ENCODE peak calls at places on chromosome 18, in seven cellular contexts. P is astrocyte, G is thyroid gland, F is H7, N is mucosa of descending colon, U is psoas muscle, S is BE2C. X is an unnamed sample.

GRCh38 chr18:76621782-76622495 is 126.9 kb upstream of the ZNF516 start:
- DNase-seq in P (peak; percentile 68), G (peak; percentile 33), F (no peak), N (no peak), U (no peak), S (no peak), X (peak; percentile 44)

GRCh38 chr18:62950246-62950645 is 234.9 kb downstream of the PHLPP1 start:
- DNase-seq in P (no peak), G (no peak), F (no peak), N (no peak), U (no peak), S (no peak), X (no peak)

GRCh38 chr18:58287626-58288289 is 243.7 kb downstream of the NEDD4L start:
- DNase-seq in P (no peak), G (no peak), F (no peak), N (peak; percentile 65), U (no peak), S (no peak), X (no peak)

GRCh38 chr18:27713037-27713726 is 463.7 kb downstream of the CDH2 start:
- DNase-seq in P (no peak), G (no peak), F (no peak), N (no peak), U (no peak), S (no peak), X (peak; percentile 35)

GRCh38 chr18:75204262-75204977 is 4.5 kb downstream of the PTGR3 start:
- DNase-seq in P (peak; percentile 20), G (peak; percentile 62), F (peak; percentile 89), N (peak; percentile 59), U (peak; percentile 67), S (no peak), X (peak; percentile 59)

GRCh38 chr18:61854578-61854977 is 38.2 kb downstream of the RNF152 start:
- DNase-seq in P (peak; percentile 78), G (peak; percentile 35), F (no peak), N (no peak), U (no peak), S (no peak), X (peak; percentile 25)

GRCh38 chr18:32351014-32351413 is 119.7 kb downstream of the GAREM1 start:
- DNase-seq in P (peak; percentile 69), G (no peak), F (no peak), N (no peak), U (no peak), S (no peak), X (no peak)

GRCh38 chr18:50374170-50374752 is 585 bp upstream of the SKA1 start:
- DNase-seq in P (no peak), G (no peak), F (no peak), N (no peak), U (no peak), S (no peak), X (no peak)

GRCh38 chr18:9048808-9049494 is 53.5 kb upstream of the NDUFV2 start:
- DNase-seq in P (peak; percentile 29), G (no peak), F (no peak), N (no peak), U (no peak), S (no peak), X (no peak)

GRCh38 chr18:55318864-55319516 is 269.0 kb downstream of the TCF4 start:
- DNase-seq in P (peak; percentile 66), G (no peak), F (no peak), N (no peak), U (no peak), S (no peak), X (peak; percentile 73)

GRCh38 chr18:55833543-55833942 is 245.6 kb upstream of the TCF4 start:
- DNase-seq in P (peak; percentile 99), G (no peak), F (no peak), N (no peak), U (no peak), S (no peak), X (peak; percentile 93)

GRCh38 chr18:50429207-50429948 is 54.5 kb downstream of the SKA1 start:
- DNase-seq in P (no peak), G (no peak), F (peak; percentile 53), N (no peak), U (no peak), S (no peak), X (peak; percentile 76)

GRCh38 chr18:9055185-9055584 is 47.3 kb upstream of the NDUFV2 start:
- DNase-seq in P (peak; percentile 90), G (no peak), F (no peak), N (no peak), U (no peak), S (no peak), X (peak; percentile 87)

GRCh38 chr18:67302043-67302442 is 214.5 kb downstream of the DSEL start:
- DNase-seq in P (peak; percentile 28), G (no peak), F (no peak), N (no peak), U (no peak), S (no peak), X (peak; percentile 60)

GRCh38 chr18:77422974-77423373 is 173.3 kb downstream of the GALR1 start:
- DNase-seq in P (no peak), G (no peak), F (no peak), N (no peak), U (no peak), S (no peak), X (no peak)

GRCh38 chr18:21897811-21898210 is 157.2 kb downstream of the MIB1 start:
- DNase-seq in P (no peak), G (peak; percentile 19), F (peak; percentile 70), N (no peak), U (no peak), S (peak; percentile 32), X (peak; percentile 79)

GRCh38 chr18:61595615-61596014 is 262.4 kb downstream of the CDH20 start:
- DNase-seq in P (peak; percentile 85), G (no peak), F (no peak), N (no peak), U (no peak), S (no peak), X (no peak)

GRCh38 chr18:8948471-8949149 is 153.9 kb upstream of the NDUFV2 start:
- DNase-seq in P (peak; percentile 96), G (no peak), F (no peak), N (no peak), U (no peak), S (no peak), X (peak; percentile 75)

GRCh38 chr18:79512461-79513380 is 117.0 kb downstream of the NFATC1 start:
- DNase-seq in P (no peak), G (no peak), F (peak; percentile 69), N (peak; percentile 41), U (peak; percentile 55), S (no peak), X (no peak)

GRCh38 chr18:77250926-77251729 is 1.5 kb downstream of the GALR1 start:
- DNase-seq in P (no peak), G (no peak), F (peak; percentile 80), N (no peak), U (no peak), S (peak; percentile 12), X (no peak)

GRCh38 chr18:79576686-79577351 is 102.8 kb upstream of the CTDP1 start:
- DNase-seq in P (peak; percentile 67), G (peak; percentile 94), F (no peak), N (peak; percentile 62), U (peak; percentile 65), S (no peak), X (no peak)

GRCh38 chr18:48945953-48946217 is 4.9 kb downstream of the SMAD7 start:
- DNase-seq in P (no peak), G (no peak), F (no peak), N (no peak), U (no peak), S (no peak), X (no peak)

GRCh38 chr18:48946329-48946835 is 4.4 kb downstream of the SMAD7 start:
- DNase-seq in P (peak; percentile 89), G (peak; percentile 35), F (peak; percentile 47), N (no peak), U (no peak), S (no peak), X (peak; percentile 54)

GRCh38 chr18:48943333-48943732 is 7.4 kb downstream of the SMAD7 start:
- DNase-seq in P (no peak), G (no peak), F (peak; percentile 8), N (no peak), U (no peak), S (no peak), X (no peak)

GRCh38 chr18:48943736-48944527 is 6.8 kb downstream of the SMAD7 start:
- DNase-seq in P (no peak), G (no peak), F (peak; percentile 33), N (no peak), U (no peak), S (no peak), X (no peak)

DNA sequence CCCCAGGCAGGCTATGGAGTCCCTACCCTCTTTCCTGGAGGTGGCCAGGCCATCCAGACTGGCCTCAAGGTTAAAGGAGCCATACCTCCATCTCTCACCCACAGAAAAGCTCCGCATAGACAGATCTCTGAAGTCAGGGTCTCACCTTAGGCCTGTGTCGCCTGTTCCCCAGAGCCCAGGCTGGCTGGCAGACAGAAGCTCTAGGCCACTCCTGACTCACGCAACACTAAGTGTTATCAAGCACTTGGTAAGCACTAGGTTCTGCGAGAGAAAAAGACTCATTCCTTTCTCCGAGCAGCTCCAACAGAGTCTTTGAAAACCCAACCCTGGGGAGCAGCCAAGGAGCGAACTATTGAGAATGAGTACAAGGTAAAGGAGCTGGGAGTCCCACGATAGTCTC is 6.1 kb downstream of the SMAD7 start:
- DNase-seq in P (peak; percentile 73), G (peak; percentile 49), F (peak; percentile 35), N (no peak), U (no peak), S (no peak), X (no peak)
- H3K36me3 ChIP-seq in P (peaks cover 48% of the 10 kb centered on the region), G (peaks cover 10% of the 10 kb centered on the region), F (peaks cover 31% of the 10 kb centered on the region), N (no peaks in the 10 kb centered on the region), U (no peaks in the 10 kb centered on the region), S (peaks cover 25% of the 10 kb centered on the region), X (peaks cover 33% of the 10 kb centered on the region)

GRCh38 chr18:2926528-2926927 is 79.7 kb downstream of the EMILIN2 start:
- DNase-seq in P (no peak), G (no peak), F (no peak), N (no peak), U (no peak), S (no peak), X (no peak)
- H3K36me3 ChIP-seq in P (peaks cover 26% of the 10 kb centered on the region), G (peaks cover 29% of the 10 kb centered on the region), F (peaks cover 5% of the 10 kb centered on the region), N (no peaks in the 10 kb centered on the region), U (no peaks in the 10 kb centered on the region), S (no peaks in the 10 kb centered on the region), X (peaks cover 91% of the 10 kb centered on the region)

DNA sequence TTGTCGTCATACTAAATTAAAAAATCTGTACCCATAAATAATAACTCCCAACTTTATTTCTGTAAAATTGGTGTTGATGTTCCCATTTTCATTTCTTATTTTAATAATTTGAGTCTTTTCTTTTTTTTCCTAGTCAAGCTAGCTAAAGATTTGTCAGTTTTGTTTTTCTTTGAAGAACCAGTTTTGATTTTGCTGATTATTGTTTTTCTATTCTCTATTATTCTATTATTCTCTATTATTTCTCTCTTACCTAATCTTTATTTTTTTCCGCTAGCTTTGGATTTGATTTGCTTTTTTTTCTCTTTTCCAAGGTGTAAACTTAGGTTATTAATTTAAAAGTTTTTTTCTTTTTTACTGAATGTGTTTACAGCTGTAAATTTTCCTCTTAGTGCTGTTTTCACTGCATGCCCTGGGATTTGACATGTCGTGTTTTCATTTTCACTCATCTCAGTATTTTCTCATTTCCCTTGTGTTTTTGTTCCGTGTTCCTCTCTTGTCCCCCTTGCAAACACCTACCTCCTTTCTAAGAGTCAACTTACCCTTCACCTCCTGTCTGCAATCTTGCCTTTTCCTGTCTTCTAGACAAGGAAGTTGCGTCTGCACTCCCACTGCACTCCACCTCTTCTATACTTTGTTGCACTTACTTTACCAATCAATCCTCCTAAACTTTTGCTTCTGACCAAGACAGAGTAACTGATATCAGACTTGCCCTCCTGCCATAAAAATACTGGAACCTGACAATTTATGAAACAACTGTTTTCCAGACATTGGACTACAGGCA is 18.8 kb downstream of the PSMG2 start:
- DNase-seq in P (no peak), G (no peak), F (no peak), N (no peak), U (no peak), S (no peak), X (no peak)
- H3K36me3 ChIP-seq in P (peaks cover 31% of the 10 kb centered on the region), G (peaks cover 28% of the 10 kb centered on the region), F (peaks cover 7% of the 10 kb centered on the region), N (no peaks in the 10 kb centered on the region), U (peaks cover 3% of the 10 kb centered on the region), S (no peaks in the 10 kb centered on the region), X (peaks cover 81% of the 10 kb centered on the region)

GRCh38 chr18:68676913-68677312 is 38.0 kb downstream of the TMX3 start:
- DNase-seq in P (no peak), G (no peak), F (no peak), N (no peak), U (no peak), S (no peak), X (no peak)
- H3K36me3 ChIP-seq in P (peaks cover 44% of the 10 kb centered on the region), G (peaks cover 8% of the 10 kb centered on the region), F (peaks cover 5% of the 10 kb centered on the region), N (no peaks in the 10 kb centered on the region), U (peaks cover 8% of the 10 kb centered on the region), S (peaks cover 2% of the 10 kb centered on the region), X (peaks cover 62% of the 10 kb centered on the region)

X was measured in adipocyte.